ENCODE peak calls at places on chromosomes 16 and 17, in five cellular contexts. G, O, H, E and A are unnamed samples.

GRCh38 chr16:68734782-68735181 is 2.3 kb upstream of the CDH1 start:
- DNase-seq in G (no peak), O (no peak), H (no peak), E (no peak), A (no peak)

GRCh38 chr17:50271173-50271750 is 3.0 kb upstream of the TMEM92 start:
- DNase-seq in G (no peak), O (no peak), H (no peak), E (no peak), A (no peak)

GRCh38 chr17:48028736-48029135 is 8.9 kb downstream of the COPZ2 start:
- DNase-seq in G (no peak), O (no peak), H (no peak), E (no peak), A (no peak)

GRCh38 chr17:78900816-78901215 is 2.2 kb downstream of the CEP295NL start:
- DNase-seq in G (no peak), O (no peak), H (no peak), E (no peak), A (no peak)

GRCh38 chr16:54007504-54007903 is 279.1 kb downstream of the IRX3 start:
- DNase-seq in G (no peak), O (no peak), H (no peak), E (no peak), A (no peak)

GRCh38 chr17:79028496-79029326 is 4.7 kb downstream of the C1QTNF1 start:
- DNase-seq in G (no peak), O (no peak), H (no peak), E (no peak), A (no peak)

GRCh38 chr17:9389116-9389515 is 186.5 kb downstream of the STX8 start:
- DNase-seq in G (no peak), O (no peak), H (no peak), E (no peak), A (peak; percentile 27)

GRCh38 chr16:89172901-89173628 is 1.5 kb downstream of the CDH15 start:
- DNase-seq in G (no peak), O (no peak), H (no peak), E (no peak), A (no peak)

GRCh38 chr17:64095144-64095882 is 34.6 kb downstream of the ERN1 start:
- DNase-seq in G (no peak), O (no peak), H (no peak), E (no peak), A (no peak)

GRCh38 chr16:22232277-22233049 is 26.4 kb downstream of the EEF2K start:
- DNase-seq in G (no peak), O (no peak), H (no peak), E (no peak), A (no peak)

GRCh38 chr17:81517339-81518112 is 4.9 kb upstream of the ACTG1 start:
- DNase-seq in G (no peak), O (no peak), H (no peak), E (no peak), A (no peak)

GRCh38 chr17:44878627-44879221 is 20.5 kb downstream of the EFTUD2 start:
- DNase-seq in G (peak; percentile 12), O (no peak), H (peak; percentile 19), E (no peak), A (peak; percentile 6)

GRCh38 chr17:79531191-79531590 is 79.7 kb downstream of the RBFOX3 start:
- DNase-seq in G (no peak), O (no peak), H (no peak), E (no peak), A (no peak)

GRCh38 chr16:25563700-25564099 is 128.1 kb upstream of the HS3ST4 start:
- DNase-seq in G (no peak), O (no peak), H (no peak), E (no peak), A (no peak)

GRCh38 chr17:4304417-4305027 is 40.7 kb upstream of the ANKFY1 start:
- DNase-seq in G (peak; percentile 11), O (peak; percentile 19), H (peak; percentile 63), E (no peak), A (peak; percentile 14)

GRCh38 chr16:57077714-57078113 is 14.7 kb upstream of the CPNE2 start:
- DNase-seq in G (no peak), O (no peak), H (no peak), E (no peak), A (no peak)

GRCh38 chr16:78705694-78706093 is 606.2 kb downstream of the WWOX start:
- DNase-seq in G (no peak), O (no peak), H (no peak), E (no peak), A (no peak)

GRCh38 chr17:29133146-29133713 is 47.0 kb downstream of the MYO18A start:
- DNase-seq in G (no peak), O (no peak), H (no peak), E (no peak), A (no peak)

GRCh38 chr16:24721830-24722238 is 7.6 kb upstream of the TNRC6A start:
- DNase-seq in G (no peak), O (no peak), H (no peak), E (peak; percentile 17), A (no peak)

GRCh38 chr17:73068322-73069153 is 23.9 kb downstream of the SLC39A11 start:
- DNase-seq in G (peak; percentile 45), O (no peak), H (no peak), E (no peak), A (peak; percentile 30)

GRCh38 chr16:11029948-11030347 is 85.6 kb downstream of the CLEC16A start:
- DNase-seq in G (no peak), O (no peak), H (no peak), E (no peak), A (no peak)

GRCh38 chr17:9402590-9403199 is 172.9 kb downstream of the STX8 start:
- DNase-seq in G (no peak), O (no peak), H (no peak), E (no peak), A (no peak)

GRCh38 chr17:77852666-77853207 is 105.8 kb upstream of the TNRC6C start:
- DNase-seq in G (no peak), O (no peak), H (no peak), E (no peak), A (no peak)

GRCh38 chr16:10013364-10013763 is 168.9 kb downstream of the GRIN2A start:
- DNase-seq in G (no peak), O (no peak), H (no peak), E (no peak), A (no peak)

GRCh38 chr16:79261461-79261860 is 339.1 kb downstream of the MAF start:
- DNase-seq in G (no peak), O (no peak), H (peak; percentile 31), E (peak; percentile 32), A (no peak)

GRCh38 chr16:81513204-81514040 is 68.8 kb downstream of the CMIP start:
- DNase-seq in G (peak; percentile 5), O (no peak), H (no peak), E (no peak), A (no peak)

GRCh38 chr17:76643553-76644148 is at the start of gene ST6GALNAC1:
- DNase-seq in G (no peak), O (no peak), H (peak; percentile 19), E (peak; percentile 36), A (no peak)

GRCh38 chr17:40541873-40542561 is 23.3 kb downstream of the CCR7 start:
- DNase-seq in G (no peak), O (no peak), H (no peak), E (no peak), A (no peak)

GRCh38 chr17:18994626-18995025 is 9.9 kb downstream of the FAM83G start:
- DNase-seq in G (no peak), O (no peak), H (no peak), E (no peak), A (no peak)

GRCh38 chr16:30457256-30457655 is 11.6 kb upstream of the SEPHS2 start:
- DNase-seq in G (no peak), O (no peak), H (no peak), E (no peak), A (no peak)

GRCh38 chr17:62648247-62648953 is 20.9 kb downstream of the MRC2 start:
- DNase-seq in G (no peak), O (no peak), H (no peak), E (no peak), A (no peak)

GRCh38 chr17:50057521-50057991 is 1.6 kb downstream of the ITGA3 start:
- DNase-seq in G (no peak), O (no peak), H (no peak), E (no peak), A (no peak)

GRCh38 chr16:86968866-86969265 is 348.3 kb downstream of the C16orf95 start:
- DNase-seq in G (no peak), O (no peak), H (no peak), E (no peak), A (no peak)